ENCODE peak calls at places on chromosome 2, in four cellular contexts. One of them, this sample, is unnamed.
A peak's percentile ranks its signal among the peaks of the same experiment; 100 is the strongest.

GRCh38 chr2:232781765-232782164 is 5.4 kb upstream of the KCNJ13 start:
- DNase-seq in GM12878: peak; percentile 55
- DNase-seq in SK-N-SH: peak; percentile 3
- DNase-seq in K562: no peak
- DNase-seq in this sample: peak; percentile 12

GRCh38 chr2:37365669-37366068 is 21.2 kb downstream of the QPCT start:
- DNase-seq in SK-N-SH: no peak
- DNase-seq in K562: no peak
- DNase-seq in GM12878: no peak
- DNase-seq in this sample: no peak

GRCh38 chr2:119106301-119106897 is 52.2 kb downstream of the C1QL2 start:
- DNase-seq in SK-N-SH: no peak
- DNase-seq in K562: peak; percentile 37
- DNase-seq in GM12878: no peak
- DNase-seq in this sample: peak; percentile 35

GRCh38 chr2:216670266-216671080 is 24.9 kb downstream of the IGFBP5 start:
- DNase-seq in SK-N-SH: no peak
- DNase-seq in K562: no peak
- DNase-seq in GM12878: no peak
- DNase-seq in this sample: no peak

GRCh38 chr2:54422072-54422581 is 34.0 kb upstream of the SPTBN1 start:
- DNase-seq in GM12878: no peak
- DNase-seq in SK-N-SH: no peak
- DNase-seq in K562: no peak
- DNase-seq in this sample: no peak

GRCh38 chr2:82954868-82955267 is 1504.2 kb downstream of the SUCLG1 start:
- DNase-seq in K562: no peak
- DNase-seq in SK-N-SH: no peak
- DNase-seq in GM12878: no peak
- DNase-seq in this sample: no peak

GRCh38 chr2:239392072-239392357 is 8.8 kb downstream of the HDAC4 start:
- DNase-seq in K562: no peak
- DNase-seq in GM12878: no peak
- DNase-seq in SK-N-SH: no peak
- DNase-seq in this sample: no peak

GRCh38 chr2:237896507-237896892 is 37.1 kb downstream of the RAMP1 start:
- DNase-seq in GM12878: no peak
- DNase-seq in SK-N-SH: no peak
- DNase-seq in K562: no peak
- DNase-seq in this sample: no peak

GRCh38 chr2:207467716-207468347 is 61.9 kb upstream of the CREB1 start:
- DNase-seq in K562: peak; percentile 9
- DNase-seq in GM12878: peak; percentile 16
- DNase-seq in SK-N-SH: no peak
- DNase-seq in this sample: no peak

GRCh38 chr2:70607121-70607551 is 53.5 kb upstream of the TGFA start:
- DNase-seq in GM12878: no peak
- DNase-seq in SK-N-SH: no peak
- DNase-seq in K562: no peak
- DNase-seq in this sample: no peak

GRCh38 chr2:98140210-98140609 is 53.2 kb downstream of the VWA3B start:
- DNase-seq in GM12878: no peak
- DNase-seq in SK-N-SH: no peak
- DNase-seq in K562: no peak
- DNase-seq in this sample: no peak

GRCh38 chr2:62333961-62334360 is 138.0 kb downstream of the B3GNT2 start:
- DNase-seq in K562: no peak
- DNase-seq in GM12878: no peak
- DNase-seq in SK-N-SH: peak; percentile 55
- DNase-seq in this sample: no peak

DNA sequence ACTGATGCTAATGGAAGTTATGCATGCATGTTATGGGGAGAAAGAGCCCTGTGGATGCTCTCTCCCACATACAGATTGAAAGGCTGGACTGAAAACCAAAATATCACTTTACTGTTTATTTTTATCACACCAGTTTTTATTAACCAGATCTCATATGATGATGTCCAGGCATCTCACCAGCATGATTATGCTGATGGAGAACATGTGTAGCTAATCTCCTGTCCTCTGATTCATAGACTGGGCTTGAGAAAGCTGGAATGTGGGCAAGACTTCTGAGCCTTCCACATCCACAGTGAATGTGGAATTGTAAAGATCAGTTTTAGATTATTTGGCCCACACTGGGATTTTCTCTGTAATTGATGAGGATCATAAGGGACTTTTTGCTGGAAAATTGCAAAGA is 137.9 kb downstream of the ICOS start:
- DNase-seq in K562: no peak
- DNase-seq in GM12878: no peak
- DNase-seq in SK-N-SH: peak; percentile 37
- DNase-seq in this sample: no peak
- TF ChIP-seq NFIC in K562: no peak
- TF ChIP-seq NFIC in GM12878: no peak
- TF ChIP-seq NFIC in SK-N-SH: no peak
- TF ChIP-seq NFIC in this sample: no peak

GRCh38 chr2:5729426-5729825 is 37.2 kb downstream of the SOX11 start:
- DNase-seq in SK-N-SH: no peak
- DNase-seq in GM12878: no peak
- DNase-seq in K562: no peak
- DNase-seq in this sample: no peak
- TF ChIP-seq NFIC in SK-N-SH: no peak
- TF ChIP-seq NFIC in GM12878: no peak
- TF ChIP-seq NFIC in K562: no peak
- TF ChIP-seq NFIC in this sample: no peak

GRCh38 chr2:188937228-188938220 is 36.6 kb upstream of the COL3A1 start:
- DNase-seq in GM12878: no peak
- DNase-seq in K562: no peak
- DNase-seq in SK-N-SH: peak; percentile 5
- DNase-seq in this sample: no peak
- TF ChIP-seq NFIC in GM12878: no peak
- TF ChIP-seq NFIC in K562: no peak
- TF ChIP-seq NFIC in SK-N-SH: no peak
- TF ChIP-seq NFIC in this sample: no peak

GRCh38 chr2:181193550-181193949 is 213.1 kb downstream of the UBE2E3 start:
- DNase-seq in SK-N-SH: no peak
- DNase-seq in K562: no peak
- DNase-seq in GM12878: no peak
- DNase-seq in this sample: no peak
- TF ChIP-seq NFIC in SK-N-SH: no peak
- TF ChIP-seq NFIC in K562: no peak
- TF ChIP-seq NFIC in GM12878: no peak
- TF ChIP-seq NFIC in this sample: no peak

GRCh38 chr2:3492951-3493609 is 26.3 kb downstream of the ADI1 start:
- DNase-seq in SK-N-SH: peak; percentile 37
- DNase-seq in GM12878: no peak
- DNase-seq in K562: no peak
- DNase-seq in this sample: peak; percentile 64
- TF ChIP-seq NFIC in SK-N-SH: no peak
- TF ChIP-seq NFIC in GM12878: no peak
- TF ChIP-seq NFIC in K562: no peak
- TF ChIP-seq NFIC in this sample: no peak

GRCh38 chr2:120826716-120827410 is 91.2 kb downstream of the GLI2 start:
- DNase-seq in GM12878: no peak
- DNase-seq in SK-N-SH: no peak
- DNase-seq in K562: no peak
- DNase-seq in this sample: no peak

GRCh38 chr2:120824246-120824645 is 88.6 kb downstream of the GLI2 start:
- DNase-seq in SK-N-SH: no peak
- DNase-seq in GM12878: no peak
- DNase-seq in K562: no peak
- DNase-seq in this sample: no peak

GRCh38 chr2:120823551-120823950 is 87.9 kb downstream of the GLI2 start:
- DNase-seq in K562: no peak
- DNase-seq in GM12878: no peak
- DNase-seq in SK-N-SH: no peak
- DNase-seq in this sample: no peak

GRCh38 chr2:120826260-120826648 is 90.6 kb downstream of the GLI2 start:
- DNase-seq in SK-N-SH: peak; percentile 53
- DNase-seq in K562: no peak
- DNase-seq in GM12878: no peak
- DNase-seq in this sample: no peak

DNA sequence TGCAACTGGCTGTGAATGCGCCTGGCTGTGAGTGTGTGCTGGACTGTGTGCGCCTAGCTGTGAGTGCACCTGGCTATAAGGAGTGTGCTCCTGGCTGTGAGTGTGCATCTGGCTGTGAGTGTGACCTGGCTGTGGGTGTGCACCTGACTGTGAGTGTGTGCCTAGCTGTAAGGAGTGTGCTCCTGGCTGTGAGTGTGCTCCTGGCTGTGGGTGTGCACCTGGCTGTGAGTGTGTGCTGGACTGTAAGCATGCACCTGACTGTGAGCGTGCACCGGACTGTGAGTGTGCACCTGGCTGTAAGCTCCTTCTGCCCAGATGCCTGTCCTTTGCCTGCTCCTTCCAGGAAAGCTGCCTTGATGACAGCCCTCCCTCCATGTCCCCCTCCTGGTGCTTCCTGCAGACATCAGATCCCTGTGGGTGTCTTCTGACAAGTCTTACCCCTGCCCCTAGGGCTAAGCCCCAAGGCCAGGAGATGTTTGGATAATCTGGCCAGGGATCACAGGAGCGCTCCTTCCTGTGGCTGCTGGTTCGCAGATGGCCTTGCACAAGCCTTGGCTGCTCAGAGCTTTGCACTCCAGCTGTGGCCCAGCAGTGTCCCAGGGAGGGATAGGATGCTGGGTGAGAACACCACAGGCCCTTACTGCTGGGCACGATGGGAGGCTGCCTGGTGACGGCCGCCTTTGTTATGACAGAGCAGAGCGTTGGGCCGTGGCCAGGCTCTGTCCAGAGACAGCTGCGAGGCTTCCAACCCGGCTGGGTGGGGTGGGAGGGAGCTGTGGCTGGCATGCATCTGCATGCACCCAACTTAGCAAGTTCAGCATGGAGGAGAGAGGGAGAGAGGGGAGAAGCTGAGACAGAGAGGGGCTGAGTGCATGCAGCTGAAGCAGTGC is 89.9 kb downstream of the GLI2 start:
- DNase-seq in GM12878: no peak
- DNase-seq in K562: no peak
- DNase-seq in SK-N-SH: peak; percentile 89
- DNase-seq in this sample: no peak
- TF ChIP-seq NFIC in GM12878: no peak
- TF ChIP-seq NFIC in K562: no peak
- TF ChIP-seq NFIC in SK-N-SH: no peak
- TF ChIP-seq NFIC in this sample: no peak

DNA sequence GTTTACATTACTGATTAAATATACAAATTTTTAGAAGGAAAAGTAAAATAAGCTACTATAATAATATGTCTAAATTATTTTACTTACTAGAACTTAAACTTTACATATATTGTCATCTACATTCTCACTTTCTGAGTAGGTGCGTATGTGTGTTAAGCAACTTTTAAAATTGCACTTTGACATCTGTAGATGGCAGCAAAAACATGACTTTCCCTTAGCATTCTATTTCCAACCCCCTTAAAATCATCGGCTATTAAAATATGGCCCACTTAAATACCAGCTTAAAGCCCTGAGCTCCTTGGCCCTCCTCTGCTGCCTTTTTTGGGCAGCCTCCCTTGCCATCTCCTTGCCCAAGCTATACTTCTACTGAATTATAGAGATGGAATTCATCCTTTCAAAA is 78.0 kb downstream of the UPP2 start:
- DNase-seq in K562: no peak
- DNase-seq in GM12878: no peak
- DNase-seq in SK-N-SH: no peak
- DNase-seq in this sample: peak; percentile 35
- TF ChIP-seq NFIC in K562: no peak
- TF ChIP-seq NFIC in GM12878: no peak
- TF ChIP-seq NFIC in SK-N-SH: no peak
- TF ChIP-seq NFIC in this sample: no peak

DNA sequence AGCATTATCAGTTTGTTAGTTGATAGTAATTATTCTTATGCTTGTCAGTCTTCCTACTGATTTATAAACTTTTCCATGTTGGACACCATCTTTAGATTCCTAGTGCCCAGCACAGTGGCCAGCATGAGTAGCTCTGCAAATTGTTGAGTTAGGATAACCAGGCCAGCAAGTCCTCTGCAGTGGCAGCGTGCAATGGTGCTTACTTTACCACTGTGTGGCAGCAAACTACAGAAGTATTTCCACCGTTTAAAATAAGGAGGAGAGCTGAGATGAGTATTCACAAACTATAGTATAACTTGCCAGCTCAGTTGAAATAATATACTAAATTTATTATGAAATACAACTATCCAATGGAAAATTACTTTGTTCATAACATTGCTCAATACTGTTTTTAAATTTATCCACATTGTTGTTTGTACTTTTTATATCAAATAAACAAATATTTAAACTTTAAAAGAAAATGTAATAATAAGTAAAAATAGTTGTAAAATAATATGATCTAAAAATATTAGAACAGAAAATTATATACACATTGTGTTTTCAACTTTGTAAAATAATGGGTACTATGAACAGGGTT is 9.3 kb upstream of the THADA start:
- DNase-seq in SK-N-SH: peak; percentile 55
- DNase-seq in K562: peak; percentile 17
- DNase-seq in GM12878: no peak
- DNase-seq in this sample: peak; percentile 61
- TF ChIP-seq NFIC in SK-N-SH: no peak
- TF ChIP-seq NFIC in K562: no peak
- TF ChIP-seq NFIC in GM12878: no peak
- TF ChIP-seq NFIC in this sample: no peak